ENCODE peak calls at places on chromosomes 4 and X, in eight cellular contexts. Y, O, J, N, C, P, K and G are unnamed samples.

GRCh38 chr4:69731261-69731660 is 29.2 kb downstream of the SULT1B1 start:
- DNase-seq in Y (no peak), O (no peak), J (no peak), N (no peak), C (no peak), P (no peak), K (no peak), G (no peak)

GRCh38 chr4:65344278-65344825 is 325.9 kb downstream of the EPHA5 start:
- DNase-seq in Y (no peak), O (no peak), J (no peak), N (no peak), C (no peak), P (no peak), K (no peak), G (no peak)

GRCh38 chr4:57099363-57099762 is 10.8 kb downstream of the IGFBP7 start:
- DNase-seq in Y (no peak), O (no peak), J (no peak), N (no peak), C (no peak), P (no peak), K (no peak), G (no peak)

GRCh38 chrX:149074429-149074828 is 430.7 kb downstream of the IDS start:
- DNase-seq in Y (no peak), O (no peak), J (no peak), N (no peak), C (no peak), P (no peak), K (no peak), G (no peak)

GRCh38 chr4:139715721-139716391 is 50.2 kb downstream of the MGST2 start:
- DNase-seq in Y (no peak), O (no peak), J (no peak), N (no peak), C (no peak), P (no peak), K (no peak), G (no peak)

GRCh38 chr4:147940144-147940543 is 208.3 kb downstream of the ARHGAP10 start:
- DNase-seq in Y (no peak), O (no peak), J (no peak), N (no peak), C (no peak), P (no peak), K (no peak), G (no peak)

GRCh38 chrX:15349046-15349445 is 13.7 kb upstream of the PIGA start:
- DNase-seq in Y (peak), O (peak), J (peak), N (peak), C (peak), P (peak), K (peak), G (peak)

GRCh38 chr4:113371061-113371460 is 321.6 kb downstream of the ANK2 start:
- DNase-seq in Y (no peak), O (no peak), J (no peak), N (no peak), C (no peak), P (no peak), K (no peak), G (no peak)

GRCh38 chr4:26723216-26723615 is 137.4 kb upstream of the STIM2 start:
- DNase-seq in Y (no peak), O (no peak), J (no peak), N (no peak), C (peak), P (no peak), K (no peak), G (peak)

GRCh38 chr4:151641167-151641566 is 119.6 kb downstream of the GATB start:
- DNase-seq in Y (no peak), O (no peak), J (no peak), N (peak), C (no peak), P (no peak), K (no peak), G (no peak)

GRCh38 chrX:118928126-118928525 is 46.3 kb upstream of the LONRF3 start:
- DNase-seq in Y (no peak), O (no peak), J (no peak), N (no peak), C (no peak), P (no peak), K (no peak), G (no peak)

GRCh38 chr4:124526760-124527159 is 185.8 kb downstream of the ANKRD50 start:
- DNase-seq in Y (peak), O (no peak), J (no peak), N (no peak), C (no peak), P (no peak), K (no peak), G (no peak)

GRCh38 chr4:181952478-181952877 is 290.7 kb upstream of the TENM3 start:
- DNase-seq in Y (no peak), O (peak), J (no peak), N (peak), C (no peak), P (no peak), K (no peak), G (no peak)

GRCh38 chr4:1639299-1639868 is 44.7 kb downstream of the FAM53A start:
- DNase-seq in Y (no peak), O (no peak), J (no peak), N (no peak), C (no peak), P (no peak), K (no peak), G (no peak)

GRCh38 chr4:101398807-101399206 is 51.5 kb upstream of the PPP3CA start:
- DNase-seq in Y (no peak), O (no peak), J (no peak), N (no peak), C (no peak), P (no peak), K (no peak), G (no peak)

GRCh38 chrX:23792861-23793553 is 10.0 kb downstream of the SAT1 start:
- DNase-seq in Y (peak), O (no peak), J (no peak), N (no peak), C (no peak), P (peak), K (no peak), G (no peak)

GRCh38 chr4:122744229-122744628 is 11.7 kb downstream of the BBS12 start:
- DNase-seq in Y (no peak), O (no peak), J (no peak), N (no peak), C (no peak), P (no peak), K (no peak), G (no peak)

GRCh38 chr4:121706595-121707021 is 9.8 kb upstream of the ANXA5 start:
- DNase-seq in Y (no peak), O (no peak), J (no peak), N (peak), C (peak), P (no peak), K (peak), G (peak)

GRCh38 chr4:16199132-16199531 is 27.1 kb downstream of the TAPT1 start:
- DNase-seq in Y (peak), O (no peak), J (no peak), N (peak), C (no peak), P (no peak), K (no peak), G (no peak)

GRCh38 chr4:124708517-124709300 is 3.8 kb downstream of the ANKRD50 start:
- DNase-seq in Y (no peak), O (no peak), J (no peak), N (no peak), C (no peak), P (no peak), K (no peak), G (no peak)

GRCh38 chrX:107542500-107542899 is 85.8 kb upstream of the PRPS1 start:
- DNase-seq in Y (peak), O (no peak), J (no peak), N (peak), C (no peak), P (no peak), K (no peak), G (no peak)

GRCh38 chr4:55819634-55820033 is at the start of gene EXOC1L:
- DNase-seq in Y (no peak), O (no peak), J (no peak), N (no peak), C (no peak), P (no peak), K (no peak), G (no peak)

GRCh38 chrX:16838202-16839066 is 31.7 kb downstream of the RBBP7 start:
- DNase-seq in Y (no peak), O (no peak), J (no peak), N (peak), C (no peak), P (no peak), K (no peak), G (no peak)

GRCh38 chr4:98467627-98468072 is 190.8 kb downstream of the TSPAN5 start:
- DNase-seq in Y (peak), O (peak), J (peak), N (peak), C (peak), P (peak), K (peak), G (peak)

GRCh38 chr4:173288296-173288695 is 45.9 kb downstream of the HMGB2 start:
- DNase-seq in Y (no peak), O (peak), J (peak), N (peak), C (peak), P (no peak), K (peak), G (peak)

GRCh38 chr4:717601-718320 is 12.1 kb downstream of the PCGF3 start:
- DNase-seq in Y (no peak), O (no peak), J (no peak), N (no peak), C (no peak), P (no peak), K (no peak), G (no peak)